ENCODE peak calls at places on chromosomes 12 and 14, in eight cellular contexts. C is MCF 10A; E is brain microvascular endothelial cell; S is CD4-positive, alpha-beta T cell; H is B cell; G is CD8-positive, alpha-beta T cell; N is AG04449; P is adrenal gland. V is an unnamed sample.

GRCh38 chr12:53552346-53553327 is 45.4 kb upstream of the NPFF start:
- DNase-seq in C (no peak), E (no peak), S (no peak), H (no peak), G (no peak), N (no peak), P (no peak), V (no peak)

GRCh38 chr14:26414103-26414502 is 183.7 kb downstream of the NOVA1 start:
- DNase-seq in C (no peak), E (no peak), S (no peak), H (no peak), G (no peak), N (no peak), P (no peak), V (no peak)

GRCh38 chr14:25862068-25862467 is 735.8 kb downstream of the NOVA1 start:
- DNase-seq in C (no peak), E (no peak), S (no peak), H (no peak), G (no peak), N (no peak), P (no peak), V (no peak)

GRCh38 chr12:15364221-15365170 is 42.2 kb downstream of the PTPRO start:
- DNase-seq in C (peak), E (no peak), S (no peak), H (no peak), G (no peak), N (no peak), P (no peak), V (no peak)

GRCh38 chr14:73955674-73956073 is 5.6 kb downstream of the COQ6 start:
- DNase-seq in C (no peak), E (no peak), S (no peak), H (no peak), G (no peak), N (no peak), P (no peak), V (no peak)

GRCh38 chr12:54395545-54395944 is 11.0 kb upstream of the ZNF385A start:
- DNase-seq in C (no peak), E (no peak), S (no peak), H (no peak), G (no peak), N (no peak), P (no peak), V (no peak)

GRCh38 chr12:39920222-39920621 is 185.7 kb downstream of the SLC2A13 start:
- DNase-seq in C (no peak), E (no peak), S (no peak), H (no peak), G (no peak), N (no peak), P (no peak), V (no peak)

GRCh38 chr12:47520029-47520428 is 185.8 kb downstream of the RPAP3 start:
- DNase-seq in C (no peak), E (no peak), S (no peak), H (no peak), G (no peak), N (no peak), P (no peak), V (no peak)

GRCh38 chr14:74038015-74038859 is 19.1 kb downstream of the BBOF1 start:
- DNase-seq in C (peak), E (peak), S (no peak), H (peak), G (no peak), N (no peak), P (no peak), V (no peak)

GRCh38 chr12:105933671-105934665 is 204.8 kb downstream of the NUAK1 start:
- DNase-seq in C (peak), E (peak), S (no peak), H (no peak), G (no peak), N (peak), P (peak), V (no peak)

GRCh38 chr12:129049917-129050316 is 196.6 kb downstream of the GLT1D1 start:
- DNase-seq in C (peak), E (peak), S (no peak), H (no peak), G (no peak), N (no peak), P (no peak), V (no peak)

GRCh38 chr14:77027538-77028383 is 747 bp downstream of the IRF2BPL start:
- DNase-seq in C (peak), E (peak), S (peak), H (peak), G (peak), N (no peak), P (peak), V (peak)

GRCh38 chr12:46998811-46999368 is 80.5 kb upstream of the PCED1B start:
- DNase-seq in C (no peak), E (peak), S (no peak), H (no peak), G (no peak), N (no peak), P (no peak), V (no peak)

GRCh38 chr14:85415015-85415712 is 114.8 kb upstream of the FLRT2 start:
- DNase-seq in C (peak), E (peak), S (no peak), H (no peak), G (no peak), N (peak), P (peak), V (no peak)

GRCh38 chr12:110269622-110270124 is 11.4 kb upstream of the ATP2A2 start:
- DNase-seq in C (peak), E (peak), S (no peak), H (no peak), G (no peak), N (peak), P (peak), V (no peak)

GRCh38 chr14:67738740-67739504 is 37.2 kb downstream of the RDH12 start:
- DNase-seq in C (peak), E (peak), S (no peak), H (no peak), G (no peak), N (peak), P (peak), V (no peak)

GRCh38 chr12:4140607-4141301 is 132.8 kb upstream of the CCND2 start:
- DNase-seq in C (no peak), E (no peak), S (no peak), H (no peak), G (no peak), N (no peak), P (no peak), V (no peak)

GRCh38 chr12:122203968-122204828 is 689 bp downstream of the B3GNT4 start:
- DNase-seq in C (no peak), E (no peak), S (no peak), H (peak), G (peak), N (no peak), P (no peak), V (no peak)

GRCh38 chr12:124327362-124328043 is 32.6 kb downstream of the RFLNA start:
- DNase-seq in C (no peak), E (no peak), S (no peak), H (no peak), G (no peak), N (no peak), P (no peak), V (no peak)

GRCh38 chr12:48197549-48197966 is 5.5 kb downstream of the OR10AD1 start:
- DNase-seq in C (no peak), E (peak), S (no peak), H (peak), G (no peak), N (no peak), P (peak), V (no peak)

GRCh38 chr12:59651230-59651920 is 55.5 kb downstream of the SLC16A7 start:
- DNase-seq in C (no peak), E (peak), S (no peak), H (no peak), G (no peak), N (no peak), P (peak), V (no peak)

DNA sequence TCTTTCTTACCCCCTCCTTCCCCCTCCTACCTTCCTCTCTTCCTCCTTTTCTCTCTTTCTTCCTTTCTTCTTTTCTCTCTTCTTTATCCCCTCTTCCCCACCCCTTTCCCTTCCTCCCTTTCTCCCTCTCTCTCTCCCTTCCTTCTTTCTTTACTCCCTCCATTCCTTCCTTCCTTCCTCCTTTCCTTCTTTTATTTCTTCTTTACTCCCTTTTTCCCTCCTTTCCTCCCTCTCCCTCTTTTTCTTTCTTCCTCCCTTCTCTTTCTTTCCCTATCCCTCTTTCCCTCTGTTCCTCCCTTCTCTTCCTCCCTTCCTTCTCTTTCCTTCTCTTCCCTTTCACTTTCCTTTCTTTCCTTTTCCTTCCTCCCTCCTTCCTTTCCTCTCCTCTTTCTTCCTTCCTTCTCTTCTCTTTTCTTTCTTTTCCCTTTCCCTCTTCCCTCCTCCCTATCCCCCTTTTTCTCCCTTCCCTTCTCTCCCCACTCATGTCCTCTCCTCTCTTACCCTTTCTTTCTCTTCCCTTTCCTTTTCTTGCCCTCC is 302.3 kb upstream of the TBX3 start:
- DNase-seq in C (no peak), E (no peak), S (no peak), H (no peak), G (no peak), N (no peak), P (no peak), V (no peak)
- TF ChIP-seq CTCF in C (no peak), E (no peak), S (no peak), H (no peak), G (no peak), N (no peak), P (no peak), V (no peak)

DNA sequence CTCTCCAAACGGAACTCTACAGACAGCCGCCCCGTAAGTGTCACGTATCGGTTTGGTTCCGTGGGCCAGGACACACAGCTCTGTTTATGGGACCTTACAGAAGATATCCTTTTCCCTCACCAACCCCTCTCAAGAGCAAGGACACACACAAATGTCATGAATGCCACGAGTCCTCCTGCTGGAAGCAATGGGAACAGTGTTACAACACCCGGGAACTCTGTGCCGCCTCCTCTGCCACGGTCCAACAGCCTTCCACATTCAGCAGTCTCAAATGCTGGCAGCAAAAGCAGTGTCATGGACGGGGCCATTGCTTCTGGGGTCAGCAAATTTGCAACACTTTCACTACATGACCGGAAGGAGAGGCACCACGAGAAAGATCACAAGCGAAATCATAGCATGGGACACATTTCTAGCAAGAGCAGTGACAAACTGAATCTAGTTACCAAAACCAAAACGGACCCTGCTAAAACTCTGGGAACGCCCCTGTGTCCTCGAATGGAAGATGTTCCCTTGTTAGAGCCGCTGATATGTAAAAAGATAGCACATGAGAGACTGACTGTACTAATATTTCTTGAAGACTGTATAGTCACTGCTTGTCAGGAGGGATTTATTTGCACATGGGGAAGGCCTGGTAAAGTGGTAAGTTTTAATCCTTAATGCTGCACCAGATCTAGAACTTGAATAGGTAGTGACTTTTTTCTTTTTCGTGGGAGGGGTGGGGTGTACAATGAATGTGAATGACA is 69.7 kb downstream of the WDR20 start:
- DNase-seq in C (peak), E (no peak), S (no peak), H (no peak), G (no peak), N (no peak), P (peak), V (no peak)
- TF ChIP-seq CTCF in C (no peak), E (peak), S (no peak), H (no peak), G (no peak), N (peak), P (peak), V (no peak)

GRCh38 chr12:8628731-8629130 is 16.1 kb upstream of the AICDA start:
- DNase-seq in C (no peak), E (no peak), S (no peak), H (no peak), G (no peak), N (no peak), P (no peak), V (no peak)

GRCh38 chr12:8630131-8630530 is 17.5 kb upstream of the AICDA start:
- DNase-seq in C (no peak), E (no peak), S (no peak), H (no peak), G (no peak), N (no peak), P (no peak), V (no peak)

DNA sequence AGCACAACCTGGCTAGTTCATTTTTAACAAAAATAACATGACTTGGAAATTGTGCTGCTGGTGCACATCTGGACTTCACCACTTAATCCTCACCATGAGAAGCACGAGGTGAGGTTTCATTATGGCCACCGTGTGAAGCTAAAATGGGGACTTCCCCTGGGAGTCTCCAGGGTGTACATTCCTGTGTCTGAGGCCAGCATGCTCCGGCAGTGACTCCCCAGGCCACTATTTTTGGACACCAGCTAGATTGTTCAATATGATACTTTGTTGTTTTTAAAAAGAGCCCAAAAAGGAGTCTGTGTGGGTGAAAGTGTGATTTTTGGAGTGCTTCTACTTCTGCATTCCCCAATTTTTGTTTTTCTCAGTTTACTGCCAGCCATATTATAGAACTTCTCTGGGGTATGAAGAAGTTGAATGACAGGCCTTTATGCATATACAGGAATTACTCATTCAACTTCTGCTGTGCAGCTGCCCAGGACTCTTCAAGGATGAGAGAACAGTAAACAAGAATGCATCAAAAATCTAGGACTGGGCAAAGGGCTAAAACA is 16.9 kb upstream of the AICDA start:
- DNase-seq in C (peak), E (peak), S (no peak), H (no peak), G (no peak), N (peak), P (no peak), V (no peak)
- TF ChIP-seq CTCF in C (no peak), E (no peak), S (no peak), H (no peak), G (no peak), N (no peak), P (no peak), V (no peak)

DNA sequence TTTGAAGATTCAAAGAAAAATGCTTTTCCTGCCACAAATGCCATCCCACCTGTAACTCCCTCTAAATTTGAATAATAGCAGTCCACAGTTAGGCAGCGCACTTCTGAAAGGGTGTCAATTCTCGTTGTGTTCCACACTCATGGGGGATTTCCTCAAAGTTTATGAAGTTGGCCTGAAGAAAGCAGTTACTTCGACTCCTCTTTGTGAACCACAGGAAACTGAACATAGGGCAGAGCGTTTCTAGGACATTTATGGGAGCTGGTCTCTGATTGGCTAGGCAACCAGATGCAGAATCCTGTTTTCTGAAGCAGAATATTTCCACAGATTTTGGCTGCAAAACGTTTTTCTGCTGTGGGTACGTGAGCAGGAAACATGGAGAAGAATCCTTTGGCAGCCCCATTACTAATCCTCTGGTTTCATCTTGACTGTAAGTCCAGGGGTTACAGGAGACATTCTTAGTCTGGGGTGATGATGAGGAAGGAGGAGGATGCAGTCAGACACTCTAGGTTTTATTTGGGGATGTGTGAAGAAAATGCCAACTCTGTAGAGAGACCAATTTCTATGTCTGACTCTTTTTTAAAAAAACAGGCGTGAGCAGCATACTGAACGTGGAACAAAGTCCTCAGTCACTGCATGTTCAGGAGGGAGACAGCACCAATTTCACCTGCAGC is 431.5 kb upstream of the OR4E1 start:
- DNase-seq in C (no peak), E (no peak), S (no peak), H (no peak), G (no peak), N (no peak), P (no peak), V (no peak)
- TF ChIP-seq CTCF in C (no peak), E (no peak), S (no peak), H (no peak), G (no peak), N (no peak), P (no peak), V (no peak)